ENCODE peak calls at places on chromosomes 12 and 14, in five cellular contexts. One of them, this sample, is unnamed.

GRCh38 chr14:23174266-23174665 is 9.2 kb downstream of the SLC7A8 start:
- DNase-seq in activated T-cell treated with anti-CD3 and anti-CD28 coated beads, Interleukin-2, amount 50 U/mL, for 72 hours: no peak
- DNase-seq in coronary artery: no peak
- DNase-seq in posterior vena cava: no peak
- DNase-seq in NCI-H1092: no peak
- DNase-seq in this sample: no peak

GRCh38 chr14:104276435-104276834 is 138.0 kb downstream of the KIF26A start:
- DNase-seq in activated T-cell treated with anti-CD3 and anti-CD28 coated beads, Interleukin-2, amount 50 U/mL, for 72 hours: no peak
- DNase-seq in coronary artery: no peak
- DNase-seq in posterior vena cava: no peak
- DNase-seq in NCI-H1092: no peak
- DNase-seq in this sample: no peak

GRCh38 chr12:40034156-40034555 is 71.7 kb downstream of the SLC2A13 start:
- DNase-seq in activated T-cell treated with anti-CD3 and anti-CD28 coated beads, Interleukin-2, amount 50 U/mL, for 72 hours: no peak
- DNase-seq in coronary artery: no peak
- DNase-seq in posterior vena cava: no peak
- DNase-seq in NCI-H1092: no peak
- DNase-seq in this sample: no peak

GRCh38 chr14:104157303-104157928 is 19.0 kb downstream of the KIF26A start:
- DNase-seq in activated T-cell treated with anti-CD3 and anti-CD28 coated beads, Interleukin-2, amount 50 U/mL, for 72 hours: no peak
- DNase-seq in coronary artery: no peak
- DNase-seq in posterior vena cava: no peak
- DNase-seq in NCI-H1092: no peak
- DNase-seq in this sample: no peak

GRCh38 chr12:93819048-93819491 is 141.9 kb downstream of the CRADD start:
- DNase-seq in activated T-cell treated with anti-CD3 and anti-CD28 coated beads, Interleukin-2, amount 50 U/mL, for 72 hours: no peak
- DNase-seq in coronary artery: no peak
- DNase-seq in posterior vena cava: peak
- DNase-seq in NCI-H1092: no peak
- DNase-seq in this sample: no peak

GRCh38 chr14:90039253-90040010 is 22.4 kb upstream of the KCNK13 start:
- DNase-seq in activated T-cell treated with anti-CD3 and anti-CD28 coated beads, Interleukin-2, amount 50 U/mL, for 72 hours: no peak
- DNase-seq in coronary artery: no peak
- DNase-seq in posterior vena cava: no peak
- DNase-seq in NCI-H1092: no peak
- DNase-seq in this sample: no peak

GRCh38 chr12:12527820-12528296 is 34.8 kb downstream of the DUSP16 start:
- DNase-seq in activated T-cell treated with anti-CD3 and anti-CD28 coated beads, Interleukin-2, amount 50 U/mL, for 72 hours: no peak
- DNase-seq in coronary artery: no peak
- DNase-seq in posterior vena cava: no peak
- DNase-seq in NCI-H1092: no peak
- DNase-seq in this sample: no peak

GRCh38 chr12:39723831-39724230 is 104.2 kb upstream of the ABCD2 start:
- DNase-seq in activated T-cell treated with anti-CD3 and anti-CD28 coated beads, Interleukin-2, amount 50 U/mL, for 72 hours: peak
- DNase-seq in coronary artery: no peak
- DNase-seq in posterior vena cava: peak
- DNase-seq in NCI-H1092: no peak
- DNase-seq in this sample: no peak

GRCh38 chr12:70449074-70449757 is 83.1 kb downstream of the KCNMB4 start:
- DNase-seq in activated T-cell treated with anti-CD3 and anti-CD28 coated beads, Interleukin-2, amount 50 U/mL, for 72 hours: no peak
- DNase-seq in coronary artery: no peak
- DNase-seq in posterior vena cava: no peak
- DNase-seq in NCI-H1092: no peak
- DNase-seq in this sample: no peak

GRCh38 chr14:68232643-68233055 is 413.1 kb downstream of the RAD51B start:
- DNase-seq in activated T-cell treated with anti-CD3 and anti-CD28 coated beads, Interleukin-2, amount 50 U/mL, for 72 hours: peak
- DNase-seq in coronary artery: no peak
- DNase-seq in posterior vena cava: no peak
- DNase-seq in NCI-H1092: no peak
- DNase-seq in this sample: no peak